ENCODE peak calls at places on chromosomes 1 and 21, in seven cellular contexts. L is upper lobe of left lung, S is GM23248, I is mucosa of descending colon, H is right atrium auricular region, J is Peyer's patch, U is neural progenitor cell. O is an unnamed sample.

GRCh38 chr1:180291004-180291403 is 60.9 kb downstream of the LHX4 start:
- DNase-seq in U (no peak), J (no peak), L (no peak), S (no peak), H (no peak), I (no peak), O (no peak)

GRCh38 chr21:34517491-34518245 is 5.7 kb upstream of the KCNE1 start:
- DNase-seq in H (no peak), I (no peak), U (peak; percentile 35), S (no peak), L (peak; percentile 68), J (no peak), O (no peak)

GRCh38 chr1:58447891-58448290 is 98.6 kb downstream of the OMA1 start:
- DNase-seq in U (no peak), S (peak; percentile 35), I (no peak), H (no peak), L (no peak), J (no peak), O (no peak)

GRCh38 chr1:18101508-18101907 is 6.1 kb upstream of the IGSF21 start:
- DNase-seq in I (no peak), S (no peak), U (no peak), J (no peak), L (no peak), H (no peak), O (no peak)

GRCh38 chr1:147641695-147642592 is 28.4 kb downstream of the ACP6 start:
- DNase-seq in S (peak; percentile 73), J (peak; percentile 30), H (no peak), U (peak; percentile 67), I (peak; percentile 81), L (peak; percentile 46), O (no peak)

GRCh38 chr1:114607223-114607622 is 25.8 kb upstream of the BCAS2 start:
- DNase-seq in L (no peak), I (no peak), S (no peak), H (no peak), J (no peak), U (no peak), O (no peak)

GRCh38 chr1:61047061-61047460 is 35.3 kb upstream of the NFIA start:
- DNase-seq in I (no peak), U (no peak), L (no peak), S (no peak), H (no peak), J (no peak), O (no peak)

GRCh38 chr1:25198731-25199231 is 33.5 kb downstream of the SYF2 start:
- DNase-seq in I (peak; percentile 59), U (peak; percentile 41), L (no peak), H (no peak), S (peak; percentile 85), J (no peak), O (no peak)

GRCh38 chr1:19461352-19461645 is 24.0 kb downstream of the CAPZB start:
- DNase-seq in L (no peak), S (no peak), J (no peak), H (no peak), U (no peak), I (no peak), O (no peak)

GRCh38 chr21:8998946-8999681 is 1522.3 kb upstream of the TPTE start:
- DNase-seq in I (no peak), H (no peak), L (no peak), U (no peak), J (no peak), S (no peak), O (no peak)
- H3K9me3 ChIP-seq in I (peaks cover 38% of the 10 kb centered on the region), H (no peaks in the 10 kb centered on the region), L (no peaks in the 10 kb centered on the region), U (peaks cover 55% of the 10 kb centered on the region), J (no peaks in the 10 kb centered on the region), S (no peaks in the 10 kb centered on the region), O (no peaks in the 10 kb centered on the region)

GRCh38 chr1:178953538-178954207 is 72.0 kb upstream of the FAM20B start:
- DNase-seq in U (no peak), I (no peak), S (no peak), L (no peak), H (no peak), J (no peak), O (no peak)
- H3K4me1 ChIP-seq in U (no peaks in the 10 kb centered on the region), I (no peaks in the 10 kb centered on the region), S (peaks cover 4% of the 10 kb centered on the region), L (no peaks in the 10 kb centered on the region), H (no peaks in the 10 kb centered on the region), J (no peaks in the 10 kb centered on the region), O (no peaks in the 10 kb centered on the region)

DNA sequence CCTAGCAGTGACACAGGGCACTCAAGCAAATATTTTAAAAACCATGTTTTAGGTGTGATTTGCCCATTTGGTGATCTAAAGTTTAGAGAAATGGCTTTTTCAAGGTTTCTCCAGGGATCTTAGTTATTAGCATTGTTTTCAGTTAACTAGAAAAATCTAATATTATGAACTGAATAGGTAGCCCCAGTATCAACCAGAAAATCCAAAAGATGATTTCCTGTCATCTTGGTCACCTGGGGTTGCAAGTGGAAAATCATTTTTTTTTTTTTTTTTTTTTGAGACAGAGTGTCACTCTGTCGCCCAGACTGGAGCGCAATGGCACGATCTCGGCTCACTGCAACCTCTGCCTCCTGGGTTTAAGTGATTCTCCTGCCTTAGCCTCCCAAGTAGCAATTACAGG is 106.6 kb upstream of the FMN2 start:
- DNase-seq in H (no peak), U (no peak), S (no peak), I (no peak), L (no peak), J (no peak), O (no peak)
- H3K9me3 ChIP-seq in H (no peaks in the 10 kb centered on the region), U (peaks cover 5% of the 10 kb centered on the region), S (no peaks in the 10 kb centered on the region), I (peaks cover 8% of the 10 kb centered on the region), L (peaks cover 1% of the 10 kb centered on the region), J (no peaks in the 10 kb centered on the region), O (no peaks in the 10 kb centered on the region)

GRCh38 chr1:68217060-68217554 is 15.2 kb downstream of the WLS start:
- DNase-seq in S (no peak), H (no peak), J (no peak), U (peak; percentile 94), L (no peak), I (no peak), O (no peak)
- H3K4me1 ChIP-seq in S (peaks cover 28% of the 10 kb centered on the region), H (no peaks in the 10 kb centered on the region), J (no peaks in the 10 kb centered on the region), U (peaks cover 91% of the 10 kb centered on the region), L (peaks cover 17% of the 10 kb centered on the region), I (peaks cover 16% of the 10 kb centered on the region), O (peaks cover 8% of the 10 kb centered on the region)